ENCODE peak calls at places on chromosome 18, in six cellular contexts. L is AG10803, Y is cardiac fibroblast, P is OCI-LY7, E is cardiac muscle cell, D is A549. T is an unnamed sample.

GRCh38 chr18:49021433-49022129 is 70.8 kb upstream of the SMAD7 start:
- DNase-seq in L (peak), Y (peak), P (peak), E (peak), D (peak), T (no peak)

GRCh38 chr18:63427566-63427965 is 5.3 kb upstream of the VPS4B start:
- DNase-seq in L (no peak), Y (no peak), P (no peak), E (no peak), D (no peak), T (no peak)

GRCh38 chr18:33821503-33821902 is 243.5 kb downstream of the ASXL3 start:
- DNase-seq in L (peak), Y (peak), P (no peak), E (no peak), D (no peak), T (no peak)

GRCh38 chr18:42742474-42742873 is 373.0 kb downstream of the RIT2 start:
- DNase-seq in L (no peak), Y (no peak), P (no peak), E (no peak), D (no peak), T (no peak)

GRCh38 chr18:32349728-32350395 is 120.8 kb downstream of the GAREM1 start:
- DNase-seq in L (peak), Y (peak), P (no peak), E (peak), D (peak), T (peak)

GRCh38 chr18:48121752-48122151 is 191.3 kb upstream of the SMAD2 start:
- DNase-seq in L (no peak), Y (no peak), P (no peak), E (no peak), D (no peak), T (no peak)

GRCh38 chr18:11005528-11005927 is 143.8 kb downstream of the PIEZO2 start:
- DNase-seq in L (no peak), Y (peak), P (no peak), E (no peak), D (peak), T (no peak)

GRCh38 chr18:5630766-5631413 is 87.1 kb upstream of the EPB41L3 start:
- DNase-seq in L (no peak), Y (no peak), P (no peak), E (no peak), D (no peak), T (no peak)

GRCh38 chr18:49886891-49887764 is 73.8 kb upstream of the ACAA2 start:
- DNase-seq in L (no peak), Y (no peak), P (no peak), E (no peak), D (no peak), T (no peak)

GRCh38 chr18:72541871-72542690 is 2.1 kb downstream of the CBLN2 start:
- DNase-seq in L (no peak), Y (no peak), P (no peak), E (peak), D (no peak), T (no peak)

GRCh38 chr18:1078301-1078700 is 173.6 kb downstream of the ADCYAP1 start:
- DNase-seq in L (no peak), Y (no peak), P (no peak), E (no peak), D (no peak), T (no peak)

GRCh38 chr18:33755918-33756590 is 178.0 kb downstream of the ASXL3 start:
- DNase-seq in L (peak), Y (peak), P (no peak), E (no peak), D (peak), T (peak)

GRCh38 chr18:11857177-11857887 is 6.1 kb downstream of the CHMP1B start:
- DNase-seq in L (peak), Y (peak), P (no peak), E (peak), D (peak), T (peak)

GRCh38 chr18:1585881-1586488 is 681.3 kb downstream of the ADCYAP1 start:
- DNase-seq in L (peak), Y (peak), P (peak), E (peak), D (peak), T (no peak)

GRCh38 chr18:78073275-78073674 is 823.6 kb downstream of the GALR1 start:
- DNase-seq in L (no peak), Y (no peak), P (no peak), E (no peak), D (no peak), T (no peak)

GRCh38 chr18:63591725-63592124 is 4.6 kb downstream of the SERPINB13 start:
- DNase-seq in L (no peak), Y (no peak), P (no peak), E (no peak), D (no peak), T (no peak)

GRCh38 chr18:43534511-43534910 is 257.2 kb upstream of the SYT4 start:
- DNase-seq in L (peak), Y (peak), P (no peak), E (no peak), D (no peak), T (peak)

GRCh38 chr18:42514522-42514921 is 559.5 kb downstream of the PIK3C3 start:
- DNase-seq in L (no peak), Y (peak), P (no peak), E (no peak), D (no peak), T (no peak)

GRCh38 chr18:46156124-46156745 is 52.0 kb downstream of the HAUS1 start:
- DNase-seq in L (no peak), Y (no peak), P (no peak), E (no peak), D (no peak), T (no peak)

GRCh38 chr18:2979871-2980606 is 32.9 kb downstream of the LPIN2 start:
- DNase-seq in L (no peak), Y (no peak), P (peak), E (no peak), D (peak), T (no peak)

GRCh38 chr18:48887905-48888531 is 62.7 kb downstream of the SMAD7 start:
- DNase-seq in L (no peak), Y (no peak), P (no peak), E (no peak), D (no peak), T (no peak)

GRCh38 chr18:8982416-8983183 is 119.9 kb upstream of the NDUFV2 start:
- DNase-seq in L (peak), Y (peak), P (peak), E (peak), D (peak), T (peak)

GRCh38 chr18:36412778-36413177 is 115.3 kb downstream of the FHOD3 start:
- DNase-seq in L (no peak), Y (peak), P (no peak), E (peak), D (peak), T (no peak)

GRCh38 chr18:61992285-61992684 is 99.5 kb upstream of the RNF152 start:
- DNase-seq in L (peak), Y (peak), P (no peak), E (no peak), D (no peak), T (peak)

GRCh38 chr18:13461936-13462335 is 243.4 kb downstream of the LDLRAD4 start:
- DNase-seq in L (no peak), Y (no peak), P (peak), E (no peak), D (no peak), T (no peak)

GRCh38 chr18:36714476-36714875 is 114.3 kb downstream of the TPGS2 start:
- DNase-seq in L (no peak), Y (no peak), P (no peak), E (no peak), D (no peak), T (no peak)

GRCh38 chr18:12946549-12947354 is 1.1 kb upstream of the SEH1L start:
- DNase-seq in L (peak), Y (peak), P (peak), E (peak), D (peak), T (peak)

GRCh38 chr18:74682998-74683311 is 85.3 kb downstream of the ZNF407 start:
- DNase-seq in L (peak), Y (peak), P (no peak), E (no peak), D (no peak), T (no peak)

GRCh38 chr18:23623040-23623439 is 36.7 kb upstream of the NPC1 start:
- DNase-seq in L (no peak), Y (no peak), P (no peak), E (no peak), D (no peak), T (no peak)

GRCh38 chr18:45321520-45321919 is 293.8 kb upstream of the SLC14A2 start:
- DNase-seq in L (no peak), Y (no peak), P (no peak), E (peak), D (no peak), T (no peak)

GRCh38 chr18:9731380-9731779 is 23.3 kb downstream of the RAB31 start:
- DNase-seq in L (peak), Y (peak), P (no peak), E (no peak), D (peak), T (peak)

DNA sequence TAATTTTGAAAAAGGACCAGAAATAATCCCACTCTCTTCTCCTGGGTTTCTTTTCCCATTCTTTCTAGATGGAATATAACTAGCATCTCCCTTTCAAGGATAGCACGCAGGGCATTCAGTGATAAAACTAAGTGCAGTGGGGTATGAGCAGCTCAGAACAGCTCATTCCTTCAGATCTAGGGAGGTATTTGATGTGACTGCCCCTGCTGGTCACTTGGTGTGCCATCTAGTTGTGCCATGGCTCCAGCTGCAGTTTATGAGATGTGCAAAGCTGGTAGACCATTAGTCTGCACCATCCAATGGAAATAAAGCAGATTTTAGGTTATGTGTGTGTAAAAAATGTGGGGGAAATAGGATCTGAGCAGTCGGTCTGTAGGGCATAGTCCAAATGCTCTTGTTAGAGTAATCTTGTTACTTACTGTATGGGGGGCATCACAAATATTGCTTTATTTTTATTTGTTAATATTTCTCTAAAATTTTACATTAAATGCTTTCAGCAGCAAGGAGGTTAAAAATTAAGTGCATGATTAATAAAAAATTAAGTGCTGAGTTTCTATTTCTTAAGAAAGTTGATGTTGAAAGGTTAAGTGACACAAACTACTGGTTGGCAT is 38.9 kb downstream of the CTAGE1 start:
- DNase-seq in L (peak), Y (peak), P (peak), E (peak), D (peak), T (no peak)
- TF ChIP-seq CTCF in L (peak), Y (peak), P (peak), E (peak), D (peak), T (peak)

GRCh38 chr18:64777561-64777960 is 628.7 kb upstream of the LINC00305 start:
- DNase-seq in L (no peak), Y (no peak), P (no peak), E (no peak), D (no peak), T (no peak)
- H3K4me3 ChIP-seq in L (no peak), Y (no peak), P (no peak), E (no peak), D (no peak), T (no peak)

DNA sequence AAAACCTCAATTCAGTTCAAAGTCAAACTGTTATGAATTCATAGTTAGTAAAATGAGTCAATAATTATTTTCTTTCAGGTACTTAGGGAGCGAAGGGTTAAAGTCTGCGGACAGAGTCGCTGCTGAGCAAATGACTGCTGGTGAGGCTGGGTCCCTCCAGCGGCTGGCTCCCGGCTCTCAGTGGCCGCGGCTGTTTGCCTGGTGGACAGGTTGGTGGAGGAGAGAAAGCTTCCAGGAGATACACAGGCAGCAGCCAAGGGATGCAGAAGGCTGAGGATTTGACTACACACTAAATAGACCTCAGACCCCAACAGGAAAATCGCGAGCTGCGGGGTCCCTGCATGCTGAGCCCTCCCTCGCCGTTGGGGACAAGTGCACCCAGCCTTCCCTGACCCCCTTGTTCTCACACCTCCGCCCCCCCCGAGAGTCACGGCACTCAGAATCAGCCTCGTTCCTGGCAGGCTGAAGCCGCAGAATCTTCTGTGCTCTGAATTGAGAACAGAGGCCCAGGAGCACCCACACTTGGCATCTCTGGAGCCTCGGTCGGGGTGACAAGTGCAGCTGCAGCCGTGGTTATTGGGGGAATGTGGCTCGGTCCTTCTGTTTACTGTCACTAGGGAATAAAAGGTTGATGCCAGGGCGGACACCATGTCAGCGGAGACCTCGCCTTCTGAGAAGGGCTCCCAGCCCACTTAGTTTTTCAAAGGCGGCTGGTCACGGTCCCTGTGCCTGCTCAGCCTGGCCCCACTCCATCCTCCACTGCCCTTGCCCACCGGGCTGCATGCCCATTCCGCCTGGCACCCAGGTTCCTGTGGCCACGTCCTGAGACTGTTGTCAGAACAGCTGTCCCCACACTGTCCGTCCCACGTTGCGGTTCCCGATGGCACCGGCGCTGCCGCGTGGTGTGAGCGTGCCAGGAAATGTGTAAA is 74.0 kb downstream of the SLC66A2 start:
- DNase-seq in L (no peak), Y (no peak), P (no peak), E (peak), D (no peak), T (no peak)
- TF ChIP-seq CTCF in L (no peak), Y (no peak), P (no peak), E (no peak), D (no peak), T (no peak)

GRCh38 chr18:76564636-76565237 is 69.7 kb upstream of the ZNF516 start:
- DNase-seq in L (peak), Y (no peak), P (no peak), E (peak), D (no peak), T (no peak)

GRCh38 chr18:76562286-76562840 is 67.3 kb upstream of the ZNF516 start:
- DNase-seq in L (no peak), Y (no peak), P (no peak), E (no peak), D (no peak), T (no peak)

GRCh38 chr18:76565238-76566173 is 70.5 kb upstream of the ZNF516 start:
- DNase-seq in L (peak), Y (peak), P (no peak), E (peak), D (peak), T (peak)

GRCh38 chr18:76566987-76567386 is 71.9 kb upstream of the ZNF516 start:
- DNase-seq in L (no peak), Y (no peak), P (no peak), E (no peak), D (no peak), T (no peak)

GRCh38 chr18:76564117-76564516 is 69.1 kb upstream of the ZNF516 start:
- DNase-seq in L (peak), Y (peak), P (no peak), E (no peak), D (no peak), T (no peak)
- H3K4me3 ChIP-seq in L (no peak), Y (no peak), P (no peak), E (no peak), D (no peak), T (no peak)